ENCODE peak calls at places on chromosomes 13 and 19, in five cellular contexts. One of them, this sample, is unnamed. For H3K4me1, the result is how much of the 10 kb centered on the place peaks cover.

GRCh38 chr19:52735734-52736133 is 890 bp upstream of the ZNF611 start:
- DNase-seq in A673: no peak
- DNase-seq in uterus: peak
- DNase-seq in heart right ventricle: peak
- DNase-seq in heart left ventricle: peak
- DNase-seq in this sample: peak

GRCh38 chr13:109778102-109778542 is 8.3 kb downstream of the IRS2 start:
- DNase-seq in heart right ventricle: no peak
- DNase-seq in uterus: no peak
- DNase-seq in A673: peak
- DNase-seq in heart left ventricle: no peak
- DNase-seq in this sample: no peak

GRCh38 chr19:41934849-41935374 is 6.7 kb upstream of the ERFL start:
- DNase-seq in uterus: peak
- DNase-seq in heart right ventricle: peak
- DNase-seq in heart left ventricle: peak
- DNase-seq in A673: peak
- DNase-seq in this sample: peak

GRCh38 chr13:95783747-95784146 is 106.8 kb downstream of the DNAJC3 start:
- DNase-seq in uterus: no peak
- DNase-seq in heart left ventricle: no peak
- DNase-seq in A673: no peak
- DNase-seq in heart right ventricle: no peak
- DNase-seq in this sample: no peak

GRCh38 chr13:67048793-67049150 is 181.4 kb downstream of the PCDH9 start:
- DNase-seq in heart right ventricle: no peak
- DNase-seq in heart left ventricle: no peak
- DNase-seq in uterus: no peak
- DNase-seq in A673: no peak
- DNase-seq in this sample: no peak

GRCh38 chr19:16446108-16447014 is 25.4 kb downstream of the EPS15L1 start:
- DNase-seq in A673: no peak
- DNase-seq in heart right ventricle: no peak
- DNase-seq in uterus: no peak
- DNase-seq in heart left ventricle: no peak
- DNase-seq in this sample: peak

GRCh38 chr13:31032574-31033095 is 100.2 kb downstream of the TEX26 start:
- DNase-seq in heart right ventricle: no peak
- DNase-seq in uterus: no peak
- DNase-seq in A673: no peak
- DNase-seq in heart left ventricle: no peak
- DNase-seq in this sample: no peak

GRCh38 chr19:28465317-28466086 is 747.4 kb downstream of the UQCRFS1 start:
- DNase-seq in uterus: no peak
- DNase-seq in heart left ventricle: no peak
- DNase-seq in A673: no peak
- DNase-seq in heart right ventricle: no peak
- DNase-seq in this sample: no peak

GRCh38 chr19:6516018-6516658 is 14.0 kb upstream of the TUBB4A start:
- DNase-seq in uterus: peak
- DNase-seq in heart left ventricle: peak
- DNase-seq in A673: peak
- DNase-seq in heart right ventricle: peak
- DNase-seq in this sample: peak

GRCh38 chr19:23407597-23407996 is 12.3 kb upstream of the ZNF91 start:
- DNase-seq in heart right ventricle: no peak
- DNase-seq in uterus: no peak
- DNase-seq in heart left ventricle: no peak
- DNase-seq in A673: no peak
- DNase-seq in this sample: no peak

GRCh38 chr19:1177322-1178114 is 3.5 kb upstream of the SBNO2 start:
- DNase-seq in heart left ventricle: no peak
- DNase-seq in heart right ventricle: no peak
- DNase-seq in A673: no peak
- DNase-seq in uterus: no peak
- DNase-seq in this sample: peak

GRCh38 chr13:98504029-98504351 is 72.9 kb downstream of the STK24 start:
- DNase-seq in A673: no peak
- DNase-seq in uterus: no peak
- DNase-seq in heart right ventricle: no peak
- DNase-seq in heart left ventricle: no peak
- DNase-seq in this sample: no peak

GRCh38 chr13:94548382-94549240 is 47.3 kb downstream of the TGDS start:
- DNase-seq in heart right ventricle: peak
- DNase-seq in A673: peak
- DNase-seq in heart left ventricle: peak
- DNase-seq in uterus: peak
- DNase-seq in this sample: no peak

DNA sequence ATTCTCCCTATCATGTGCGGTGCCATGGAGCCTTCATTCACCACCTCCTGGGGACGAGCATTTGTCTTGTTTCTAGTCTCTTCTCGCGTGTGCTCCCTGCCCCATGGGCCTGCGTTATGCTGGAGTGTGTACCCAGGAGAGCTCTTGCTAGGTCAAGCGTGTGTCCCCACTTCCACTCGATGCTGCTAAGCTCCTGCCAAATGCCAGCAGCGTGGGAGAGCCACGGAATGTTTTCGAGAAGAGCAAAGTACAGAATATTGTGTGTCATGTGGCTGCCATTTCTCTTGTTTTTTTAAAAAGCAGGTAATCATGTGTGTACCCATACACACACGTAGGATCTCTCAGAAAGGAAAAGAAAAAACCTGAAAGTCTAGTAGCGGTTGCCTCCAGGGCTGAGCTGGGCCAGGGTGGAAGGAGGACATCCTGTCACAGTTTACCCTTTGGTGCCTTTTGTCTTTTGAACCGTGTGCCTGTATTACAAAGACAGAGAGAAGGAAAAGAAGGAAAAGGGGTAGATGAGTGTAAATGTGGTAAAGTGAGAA is 28.6 kb downstream of the PAK4 start:
- DNase-seq in heart right ventricle: no peak
- DNase-seq in A673: no peak
- DNase-seq in uterus: no peak
- DNase-seq in heart left ventricle: no peak
- DNase-seq in this sample: no peak
- H3K4me1 ChIP-seq in heart right ventricle: under half
- H3K4me1 ChIP-seq in A673: under half
- H3K4me1 ChIP-seq in uterus: under half
- H3K4me1 ChIP-seq in heart left ventricle: under half
- H3K4me1 ChIP-seq in this sample: under half

GRCh38 chr19:38834104-38834490 is 2.5 kb upstream of the ECH1 start:
- DNase-seq in heart left ventricle: no peak
- DNase-seq in heart right ventricle: no peak
- DNase-seq in uterus: no peak
- DNase-seq in A673: no peak
- DNase-seq in this sample: peak
- H3K4me1 ChIP-seq in heart left ventricle: under half
- H3K4me1 ChIP-seq in heart right ventricle: under half
- H3K4me1 ChIP-seq in uterus: under half
- H3K4me1 ChIP-seq in A673: under half
- H3K4me1 ChIP-seq in this sample: under half

DNA sequence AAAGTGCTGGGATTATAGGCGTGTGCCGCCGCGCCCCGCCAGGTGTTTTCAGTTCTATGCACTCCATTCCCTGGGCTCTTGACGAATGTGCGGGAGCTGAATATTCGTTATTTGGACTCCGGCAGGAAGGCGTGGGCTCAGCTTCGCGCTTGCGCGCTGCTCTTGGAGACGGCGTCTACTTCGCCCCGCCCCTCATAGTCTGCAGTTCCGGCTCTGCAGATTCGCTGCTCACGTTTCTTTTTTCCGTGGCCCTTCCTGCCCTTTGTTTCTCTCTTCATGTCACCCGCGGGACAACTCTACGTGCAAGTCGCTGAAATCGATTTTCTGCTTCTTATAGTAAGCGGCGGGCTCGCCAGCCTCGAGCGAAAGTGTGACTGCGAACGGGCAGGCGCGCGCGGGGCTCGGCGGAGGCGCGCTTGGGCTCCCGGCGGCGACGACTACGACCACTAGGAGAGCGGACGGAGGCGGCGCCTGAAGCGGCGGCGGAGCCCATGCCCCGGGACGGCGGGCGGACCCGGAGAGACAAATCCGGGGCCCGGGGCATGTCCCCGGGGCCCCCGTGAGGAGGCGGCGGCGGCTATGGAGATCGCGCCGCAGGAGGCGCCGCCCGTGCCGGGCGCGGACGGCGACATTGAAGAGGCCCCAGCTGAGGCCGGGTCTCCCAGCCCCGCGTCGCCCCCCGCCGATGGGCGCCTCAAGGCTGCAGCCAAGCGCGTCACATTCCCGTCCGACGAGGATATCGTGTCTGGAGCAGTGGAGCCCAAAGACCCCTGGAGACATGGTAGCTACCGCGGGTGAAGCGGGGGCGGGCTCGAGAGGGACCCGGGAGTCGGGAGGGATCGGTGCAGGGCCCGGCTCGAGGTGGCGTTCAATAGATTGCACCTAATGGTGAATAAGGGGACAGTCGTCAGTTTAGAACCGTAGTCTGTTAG is at the start of gene PPP1R37:
- DNase-seq in uterus: peak
- DNase-seq in A673: peak
- DNase-seq in heart right ventricle: peak
- DNase-seq in heart left ventricle: peak
- DNase-seq in this sample: peak
- H3K4me1 ChIP-seq in uterus: under half
- H3K4me1 ChIP-seq in A673: under half
- H3K4me1 ChIP-seq in heart right ventricle: half or more
- H3K4me1 ChIP-seq in heart left ventricle: under half
- H3K4me1 ChIP-seq in this sample: under half

GRCh38 chr19:43776285-43776684 is 4.5 kb downstream of the KCNN4 start:
- DNase-seq in heart right ventricle: no peak
- DNase-seq in heart left ventricle: no peak
- DNase-seq in uterus: no peak
- DNase-seq in A673: no peak
- DNase-seq in this sample: no peak
- H3K4me1 ChIP-seq in heart right ventricle: under half
- H3K4me1 ChIP-seq in heart left ventricle: under half
- H3K4me1 ChIP-seq in uterus: under half
- H3K4me1 ChIP-seq in A673: under half
- H3K4me1 ChIP-seq in this sample: under half

GRCh38 chr13:61204025-61204424 is 211.6 kb downstream of the PCDH20 start:
- DNase-seq in heart right ventricle: no peak
- DNase-seq in uterus: no peak
- DNase-seq in A673: no peak
- DNase-seq in heart left ventricle: no peak
- DNase-seq in this sample: no peak
- H3K4me1 ChIP-seq in heart right ventricle: under half
- H3K4me1 ChIP-seq in uterus: under half
- H3K4me1 ChIP-seq in A673: under half
- H3K4me1 ChIP-seq in heart left ventricle: under half
- H3K4me1 ChIP-seq in this sample: under half

GRCh38 chr13:55788548-55788947 is 1352.2 kb upstream of the PRR20A start:
- DNase-seq in A673: no peak
- DNase-seq in heart right ventricle: no peak
- DNase-seq in uterus: no peak
- DNase-seq in heart left ventricle: no peak
- DNase-seq in this sample: no peak
- H3K4me1 ChIP-seq in A673: under half
- H3K4me1 ChIP-seq in heart right ventricle: under half
- H3K4me1 ChIP-seq in uterus: under half
- H3K4me1 ChIP-seq in heart left ventricle: under half
- H3K4me1 ChIP-seq in this sample: under half

DNA sequence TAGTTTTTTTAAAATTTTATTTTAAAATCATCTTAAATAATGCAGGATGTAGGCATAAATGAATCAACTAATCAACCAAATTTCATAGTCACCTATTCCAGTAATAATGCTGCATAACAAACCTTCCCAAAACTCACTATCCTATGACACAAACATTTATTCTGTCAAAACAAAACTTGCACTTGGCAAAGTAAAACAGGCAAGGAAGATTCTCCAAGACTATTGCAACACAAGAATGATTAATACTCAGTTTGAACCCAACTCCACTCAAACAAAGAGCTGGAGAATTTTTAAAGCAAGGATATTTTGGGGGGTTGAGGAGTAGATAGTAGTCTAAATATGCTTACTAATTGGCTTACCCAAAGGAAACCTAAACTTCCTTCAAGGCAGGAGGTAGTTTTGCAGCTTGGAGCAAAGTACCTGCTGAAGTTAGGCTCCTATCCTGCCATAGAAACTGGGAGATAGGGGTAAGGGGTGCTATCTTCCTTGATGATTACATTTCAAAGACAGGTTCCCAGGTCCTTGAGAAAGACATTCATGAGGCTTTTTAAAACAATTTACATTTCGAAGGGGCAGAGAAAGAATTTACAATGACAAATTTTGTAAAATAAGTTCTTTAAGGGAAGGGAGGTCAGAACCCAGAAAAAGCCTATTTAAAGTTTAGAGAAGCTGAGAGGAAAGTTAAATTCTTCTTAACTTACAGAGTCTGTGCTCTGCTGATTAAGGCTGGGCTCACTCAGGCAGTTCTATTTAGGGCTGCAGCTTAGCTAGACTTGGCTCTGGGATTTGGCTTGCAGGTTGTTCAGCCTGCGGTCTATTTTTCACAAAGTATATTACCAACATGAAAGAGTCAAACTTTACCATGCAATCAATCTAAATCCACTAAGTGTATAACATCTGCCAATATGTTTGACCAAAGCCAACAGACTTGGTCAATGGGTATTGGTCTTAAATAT is 549.0 kb downstream of the KCTD12 start:
- DNase-seq in heart right ventricle: no peak
- DNase-seq in uterus: no peak
- DNase-seq in A673: no peak
- DNase-seq in heart left ventricle: peak
- DNase-seq in this sample: no peak
- H3K4me1 ChIP-seq in heart right ventricle: under half
- H3K4me1 ChIP-seq in uterus: under half
- H3K4me1 ChIP-seq in A673: under half
- H3K4me1 ChIP-seq in heart left ventricle: under half
- H3K4me1 ChIP-seq in this sample: under half